ENCODE peak calls at places on chromosomes 2 and 18, in seven cellular contexts. D is stimulated activated CD4-positive, alpha-beta T cell treated with anti-CD3 and anti-CD28 coated beads, Interleukin-4, amount 100 ng/mL, for 24 hours; E is hepatic stellate cell; Z is neural progenitor cell; Q is iPS DF 19.7; V is HT1080; Y is choroid plexus epithelial cell. O is an unnamed sample.

GRCh38 chr2:227160164-227160563 is 3.8 kb downstream of the COL4A4 start:
- DNase-seq in D (no peak), V (no peak), E (no peak), Z (no peak), Q (no peak), Y (no peak), O (no peak)

GRCh38 chr18:8526316-8526715 is 82.9 kb upstream of the RAB12 start:
- DNase-seq in Y (no peak), V (peak), D (no peak), Z (no peak), Q (no peak), E (no peak), O (no peak)

GRCh38 chr2:222303045-222303827 is 4.4 kb upstream of the PAX3 start:
- DNase-seq in Z (peak), D (no peak), V (no peak), E (no peak), Q (no peak), Y (no peak), O (no peak)

GRCh38 chr2:216596234-216596985 is 36.8 kb upstream of the IGFBP2 start:
- DNase-seq in D (no peak), Q (no peak), E (peak), Z (no peak), Y (peak), V (peak), O (no peak)

GRCh38 chr2:240564191-240564570 is 4.0 kb downstream of the DUSP28 start:
- DNase-seq in Z (no peak), V (no peak), D (no peak), Y (no peak), E (no peak), Q (no peak), O (no peak)

GRCh38 chr2:6826081-6826913 is 39.4 kb downstream of the CMPK2 start:
- DNase-seq in Y (peak), V (peak), Z (peak), Q (peak), D (peak), E (peak), O (peak)

GRCh38 chr2:37583867-37584266 is 87.6 kb downstream of the CDC42EP3 start:
- DNase-seq in D (no peak), Q (no peak), Z (no peak), Y (peak), V (peak), E (peak), O (no peak)

GRCh38 chr2:52269696-52270485 is 1238.0 kb upstream of the NRXN1 start:
- DNase-seq in E (no peak), D (no peak), V (peak), Y (peak), Z (no peak), Q (no peak), O (no peak)

GRCh38 chr2:220880623-220881022 is 691.5 kb downstream of the EPHA4 start:
- DNase-seq in Y (no peak), D (no peak), Q (no peak), Z (no peak), E (no peak), V (no peak), O (no peak)

GRCh38 chr2:42327125-42327524 is 33.9 kb downstream of the COX7A2L start:
- DNase-seq in D (no peak), Q (no peak), E (no peak), Z (no peak), V (no peak), Y (peak), O (no peak)

GRCh38 chr2:2879776-2880175 is 497.8 kb downstream of the EIPR1 start:
- DNase-seq in Z (no peak), D (no peak), Q (no peak), V (no peak), E (no peak), Y (no peak), O (no peak)

GRCh38 chr18:24112874-24113615 is 25.8 kb upstream of the CABYR start:
- DNase-seq in Y (peak), Z (no peak), D (no peak), E (no peak), Q (no peak), V (peak), O (no peak)

GRCh38 chr2:218962859-218963492 is 3.5 kb downstream of the CDK5R2 start:
- DNase-seq in Z (peak), E (no peak), Q (peak), D (peak), Y (peak), V (peak), O (peak)

GRCh38 chr2:40507429-40507828 is 55.5 kb upstream of the SLC8A1 start:
- DNase-seq in Q (no peak), Z (no peak), V (no peak), E (no peak), D (no peak), Y (no peak), O (no peak)